ENCODE peak calls at places on chromosomes 3 and 15, in nine cellular contexts. C is B cell; Y is pancreas; P is astrocyte of the cerebellum; T is NCI-H146; U is naive thymus-derived CD4-positive, alpha-beta T cell; G is fibroblast of lung; K is HT1080; R is T-helper 1 cell. I is an unnamed sample.

GRCh38 chr3:184525337-184526157 is 36.0 kb upstream of the EPHB3 start:
- DNase-seq in C (peak), Y (no peak), P (no peak), T (peak), U (peak), G (no peak), K (no peak), R (no peak), I (no peak)

GRCh38 chr3:100590840-100591147 is 18.6 kb upstream of the ADGRG7 start:
- DNase-seq in C (no peak), Y (no peak), P (no peak), T (no peak), U (no peak), G (no peak), K (no peak), R (no peak), I (no peak)

GRCh38 chr15:37109952-37110630 is 9.7 kb upstream of the MEIS2 start:
- DNase-seq in C (no peak), Y (peak), P (no peak), T (peak), U (no peak), G (peak), K (no peak), R (no peak), I (no peak)

GRCh38 chr15:38945551-38946298 is 381.1 kb upstream of the RASGRP1 start:
- DNase-seq in C (no peak), Y (peak), P (no peak), T (no peak), U (no peak), G (no peak), K (no peak), R (no peak), I (no peak)

GRCh38 chr15:49964071-49964470 is 155.0 kb downstream of the ATP8B4 start:
- DNase-seq in C (no peak), Y (no peak), P (no peak), T (no peak), U (no peak), G (no peak), K (no peak), R (no peak), I (no peak)

GRCh38 chr15:73927476-73928240 is 1.4 kb downstream of the LOXL1 start:
- DNase-seq in C (peak), Y (peak), P (no peak), T (peak), U (peak), G (peak), K (peak), R (peak), I (peak)

GRCh38 chr15:76973362-76973743 is 21.6 kb upstream of the PSTPIP1 start:
- DNase-seq in C (peak), Y (no peak), P (no peak), T (peak), U (peak), G (peak), K (peak), R (peak), I (no peak)

GRCh38 chr15:30791239-30791638 is 112.5 kb upstream of the FAN1 start:
- DNase-seq in C (no peak), Y (no peak), P (no peak), T (no peak), U (no peak), G (no peak), K (peak), R (no peak), I (no peak)

GRCh38 chr15:81111510-81112375 is 22.3 kb upstream of the CFAP161 start:
- DNase-seq in C (peak), Y (no peak), P (no peak), T (no peak), U (no peak), G (no peak), K (no peak), R (no peak), I (peak)

GRCh38 chr3:155604126-155604525 is 140.7 kb downstream of the PLCH1 start:
- DNase-seq in C (no peak), Y (no peak), P (no peak), T (no peak), U (no peak), G (no peak), K (no peak), R (no peak), I (no peak)

GRCh38 chr15:74022706-74023470 is 28.4 kb downstream of the PML start:
- DNase-seq in C (peak), Y (peak), P (no peak), T (no peak), U (no peak), G (no peak), K (no peak), R (no peak), I (no peak)

GRCh38 chr3:11346416-11346815 is 74.2 kb downstream of the ATG7 start:
- DNase-seq in C (no peak), Y (no peak), P (no peak), T (no peak), U (no peak), G (peak), K (peak), R (no peak), I (no peak)

GRCh38 chr15:58167095-58167591 is 29.0 kb downstream of the AQP9 start:
- DNase-seq in C (no peak), Y (no peak), P (no peak), T (no peak), U (no peak), G (no peak), K (no peak), R (no peak), I (no peak)

GRCh38 chr15:69755571-69756310 is 303.1 kb downstream of the RPLP1 start:
- DNase-seq in C (peak), Y (no peak), P (no peak), T (no peak), U (peak), G (peak), K (peak), R (peak), I (peak)

GRCh38 chr15:80437492-80437891 is 33.3 kb downstream of the ARNT2 start:
- DNase-seq in C (no peak), Y (no peak), P (no peak), T (no peak), U (no peak), G (no peak), K (no peak), R (no peak), I (no peak)

GRCh38 chr15:27059610-27060202 is 88.7 kb downstream of the GABRG3 start:
- DNase-seq in C (peak), Y (no peak), P (peak), T (no peak), U (no peak), G (peak), K (peak), R (no peak), I (peak)

GRCh38 chr3:49462222-49462621 is 7.8 kb upstream of the DAG1 start:
- DNase-seq in C (no peak), Y (peak), P (no peak), T (no peak), U (no peak), G (peak), K (peak), R (no peak), I (no peak)

GRCh38 chr3:142225885-142226215 is 465 bp upstream of the GK5 start:
- DNase-seq in C (no peak), Y (no peak), P (no peak), T (peak), U (no peak), G (no peak), K (no peak), R (no peak), I (no peak)

GRCh38 chr15:25242166-25242879 is 196.5 kb downstream of the UBE3A start:
- DNase-seq in C (no peak), Y (peak), P (no peak), T (no peak), U (no peak), G (no peak), K (no peak), R (no peak), I (no peak)

GRCh38 chr15:64502537-64502936 is 42.2 kb downstream of the ZNF609 start:
- DNase-seq in C (no peak), Y (no peak), P (no peak), T (no peak), U (no peak), G (peak), K (peak), R (no peak), I (no peak)

GRCh38 chr15:101188517-101189340 is 63.1 kb downstream of the CHSY1 start:
- DNase-seq in C (no peak), Y (no peak), P (no peak), T (no peak), U (no peak), G (peak), K (peak), R (no peak), I (peak)

GRCh38 chr3:149519912-149520311 is 45.4 kb downstream of the TM4SF4 start:
- DNase-seq in C (no peak), Y (no peak), P (no peak), T (no peak), U (no peak), G (no peak), K (no peak), R (no peak), I (no peak)

GRCh38 chr15:68820205-68820588 is 498 bp downstream of the ANP32A start:
- DNase-seq in C (peak), Y (peak), P (no peak), T (peak), U (peak), G (no peak), K (peak), R (peak), I (no peak)

I was measured in GM12891.